ENCODE peak calls at places on chromosomes 4 and X, in ten cellular contexts. D is upper lobe of left lung; G is fibroblast of mammary gland; S is OCI-LY7; E is heart right ventricle; I is progenitor cell of endocrine pancreas; O is osteocyte; Q is brain microvascular endothelial cell; B is CD8-positive, alpha-beta T cell; N is heart left ventricle. R is an unnamed sample.

GRCh38 chrX:136889269-136889668 is 8.7 kb upstream of the RBMX start:
- DNase-seq in D (no peak), G (no peak), S (no peak), E (no peak), I (no peak), O (no peak), Q (no peak), B (no peak), N (no peak), R (no peak)

GRCh38 chrX:94435799-94436198 is 761.8 kb downstream of the FAM133A start:
- DNase-seq in D (no peak), G (no peak), S (no peak), E (no peak), I (no peak), O (no peak), Q (no peak), B (no peak), N (no peak), R (no peak)

GRCh38 chrX:16671005-16671404 is 21.0 kb downstream of the S100G start:
- DNase-seq in D (no peak), G (peak), S (peak), E (no peak), I (no peak), O (peak), Q (peak), B (no peak), N (no peak), R (no peak)

GRCh38 chr4:160835789-160836188 is 1328.0 kb downstream of the FSTL5 start:
- DNase-seq in D (no peak), G (no peak), S (no peak), E (no peak), I (no peak), O (no peak), Q (no peak), B (no peak), N (no peak), R (no peak)

GRCh38 chr4:137651128-137651527 is 118.8 kb upstream of the PCDH18 start:
- DNase-seq in D (no peak), G (peak), S (no peak), E (no peak), I (no peak), O (no peak), Q (peak), B (no peak), N (no peak), R (no peak)

GRCh38 chr4:132910226-132910748 is 238.8 kb upstream of the PCDH10 start:
- DNase-seq in D (no peak), G (no peak), S (no peak), E (no peak), I (no peak), O (no peak), Q (no peak), B (no peak), N (no peak), R (no peak)

GRCh38 chrX:65407157-65407626 is 127.4 kb downstream of the LAS1L start:
- DNase-seq in D (no peak), G (no peak), S (no peak), E (no peak), I (no peak), O (no peak), Q (no peak), B (no peak), N (no peak), R (no peak)

GRCh38 chrX:50147972-50148371 is 52.8 kb downstream of the AKAP4 start:
- DNase-seq in D (no peak), G (no peak), S (no peak), E (no peak), I (no peak), O (no peak), Q (no peak), B (no peak), N (no peak), R (no peak)

GRCh38 chr4:71029504-71029903 is 36.1 kb downstream of the DCK start:
- DNase-seq in D (no peak), G (no peak), S (no peak), E (no peak), I (no peak), O (no peak), Q (no peak), B (no peak), N (no peak), R (no peak)

GRCh38 chr4:10983885-10984284 is 299.3 kb upstream of the CLNK start:
- DNase-seq in D (no peak), G (no peak), S (no peak), E (no peak), I (no peak), O (no peak), Q (no peak), B (no peak), N (no peak), R (no peak)

GRCh38 chrX:45517090-45517973 is 316.7 kb upstream of the DIPK2B start:
- DNase-seq in D (no peak), G (peak), S (no peak), E (no peak), I (no peak), O (no peak), Q (peak), B (no peak), N (no peak), R (no peak)

GRCh38 chr4:151676301-151676700 is 84.5 kb downstream of the GATB start:
- DNase-seq in D (no peak), G (peak), S (no peak), E (no peak), I (no peak), O (no peak), Q (peak), B (no peak), N (no peak), R (no peak)

DNA sequence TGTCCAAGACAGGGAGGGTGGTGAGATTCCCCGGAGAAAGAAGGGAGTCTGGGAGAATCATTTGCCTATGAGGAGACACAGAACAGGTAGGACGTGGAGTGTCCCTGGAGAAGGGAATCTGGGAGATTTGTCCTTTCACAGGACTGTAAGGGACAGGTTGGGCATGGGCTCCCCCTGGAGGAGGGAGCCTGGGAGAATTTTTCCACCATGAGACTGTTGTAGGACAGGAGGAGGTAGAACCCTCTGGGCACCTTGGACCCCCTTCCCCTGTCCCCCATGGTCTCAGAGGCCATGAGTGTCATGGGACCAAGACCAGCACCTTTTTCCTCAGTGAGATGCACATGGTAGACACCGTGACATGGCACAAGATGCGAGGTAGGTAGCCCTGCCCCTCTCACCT is 2.8 kb downstream of the PORCN start:
- DNase-seq in D (no peak), G (no peak), S (no peak), E (no peak), I (no peak), O (no peak), Q (no peak), B (no peak), N (no peak), R (no peak)
- TF ChIP-seq CTCF in D (no peak), G (peak), S (peak), E (peak), I (peak), O (peak), Q (peak), B (no peak), N (peak), R (peak)

GRCh38 chrX:9855536-9856320 is 69.5 kb downstream of the SHROOM2 start:
- DNase-seq in D (no peak), G (no peak), S (no peak), E (no peak), I (no peak), O (no peak), Q (no peak), B (no peak), N (no peak), R (no peak)

GRCh38 chrX:9851890-9852289 is 65.7 kb downstream of the SHROOM2 start:
- DNase-seq in D (no peak), G (no peak), S (no peak), E (no peak), I (no peak), O (no peak), Q (no peak), B (no peak), N (no peak), R (no peak)

GRCh38 chrX:9856596-9856995 is 70.4 kb downstream of the SHROOM2 start:
- DNase-seq in D (no peak), G (no peak), S (no peak), E (no peak), I (no peak), O (no peak), Q (no peak), B (no peak), N (no peak), R (no peak)

GRCh38 chrX:9857575-9857974 is 71.3 kb downstream of the SHROOM2 start:
- DNase-seq in D (no peak), G (no peak), S (no peak), E (no peak), I (no peak), O (no peak), Q (no peak), B (no peak), N (no peak), R (no peak)

DNA sequence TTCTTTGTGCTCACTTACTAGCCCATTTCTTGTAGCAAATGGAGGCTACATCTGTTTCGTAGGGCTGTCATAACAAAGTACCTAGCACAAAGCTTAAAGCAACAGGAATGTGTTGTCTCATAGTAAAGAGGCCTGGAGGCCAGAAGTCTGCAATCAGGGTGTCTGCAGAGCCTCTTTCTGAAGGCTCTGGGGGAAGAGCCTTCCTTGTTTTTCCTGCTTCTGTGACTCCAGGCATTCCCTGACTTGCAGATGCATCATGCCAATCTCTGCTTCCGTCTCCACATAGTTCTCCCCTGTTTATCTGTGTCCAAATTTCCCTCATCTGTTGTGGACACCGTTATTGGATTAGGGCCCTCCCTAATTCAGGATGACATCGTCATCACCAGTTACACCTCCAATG is 67.1 kb downstream of the SHROOM2 start:
- DNase-seq in D (no peak), G (no peak), S (no peak), E (no peak), I (no peak), O (no peak), Q (no peak), B (no peak), N (no peak), R (no peak)
- TF ChIP-seq CTCF in D (no peak), G (no peak), S (no peak), E (no peak), I (no peak), O (no peak), Q (no peak), B (no peak), N (no peak), R (no peak)

GRCh38 chr4:1215347-1216075 is 33.4 kb downstream of the CTBP1 start:
- DNase-seq in D (no peak), G (peak), S (peak), E (no peak), I (no peak), O (no peak), Q (no peak), B (no peak), N (no peak), R (no peak)

GRCh38 chr4:1218892-1219552 is 29.9 kb downstream of the CTBP1 start:
- DNase-seq in D (no peak), G (no peak), S (peak), E (no peak), I (no peak), O (no peak), Q (no peak), B (no peak), N (no peak), R (no peak)

GRCh38 chr4:1217366-1217765 is 31.6 kb downstream of the CTBP1 start:
- DNase-seq in D (no peak), G (no peak), S (no peak), E (no peak), I (no peak), O (no peak), Q (no peak), B (no peak), N (no peak), R (no peak)

GRCh38 chr4:1216076-1216614 is 32.8 kb downstream of the CTBP1 start:
- DNase-seq in D (no peak), G (no peak), S (no peak), E (no peak), I (no peak), O (no peak), Q (no peak), B (no peak), N (no peak), R (no peak)

DNA sequence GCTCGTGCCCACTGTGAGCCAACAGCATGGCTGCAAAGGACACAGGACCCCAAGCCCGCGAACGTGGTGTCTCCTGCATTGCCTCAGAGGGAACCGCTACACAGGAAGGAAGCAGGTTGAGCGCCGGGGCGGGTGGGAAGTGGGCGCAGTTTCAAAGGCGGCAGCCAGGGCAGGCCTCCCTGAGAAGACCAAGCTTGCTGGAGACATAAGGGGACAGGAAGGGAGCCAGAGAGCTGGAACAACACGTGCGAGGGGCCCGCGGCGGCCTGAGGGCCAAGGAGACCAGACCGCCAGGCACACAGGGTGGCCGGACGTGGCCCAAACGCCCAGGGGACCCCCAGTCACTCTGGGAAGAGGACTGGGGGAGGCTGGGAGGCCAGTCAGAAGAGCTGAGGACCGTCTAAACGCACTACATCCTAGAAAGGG is 32.0 kb downstream of the CTBP1 start:
- DNase-seq in D (peak), G (no peak), S (peak), E (no peak), I (no peak), O (no peak), Q (no peak), B (peak), N (no peak), R (no peak)
- TF ChIP-seq CTCF in D (no peak), G (no peak), S (no peak), E (no peak), I (no peak), O (no peak), Q (no peak), B (no peak), N (no peak), R (no peak)

DNA sequence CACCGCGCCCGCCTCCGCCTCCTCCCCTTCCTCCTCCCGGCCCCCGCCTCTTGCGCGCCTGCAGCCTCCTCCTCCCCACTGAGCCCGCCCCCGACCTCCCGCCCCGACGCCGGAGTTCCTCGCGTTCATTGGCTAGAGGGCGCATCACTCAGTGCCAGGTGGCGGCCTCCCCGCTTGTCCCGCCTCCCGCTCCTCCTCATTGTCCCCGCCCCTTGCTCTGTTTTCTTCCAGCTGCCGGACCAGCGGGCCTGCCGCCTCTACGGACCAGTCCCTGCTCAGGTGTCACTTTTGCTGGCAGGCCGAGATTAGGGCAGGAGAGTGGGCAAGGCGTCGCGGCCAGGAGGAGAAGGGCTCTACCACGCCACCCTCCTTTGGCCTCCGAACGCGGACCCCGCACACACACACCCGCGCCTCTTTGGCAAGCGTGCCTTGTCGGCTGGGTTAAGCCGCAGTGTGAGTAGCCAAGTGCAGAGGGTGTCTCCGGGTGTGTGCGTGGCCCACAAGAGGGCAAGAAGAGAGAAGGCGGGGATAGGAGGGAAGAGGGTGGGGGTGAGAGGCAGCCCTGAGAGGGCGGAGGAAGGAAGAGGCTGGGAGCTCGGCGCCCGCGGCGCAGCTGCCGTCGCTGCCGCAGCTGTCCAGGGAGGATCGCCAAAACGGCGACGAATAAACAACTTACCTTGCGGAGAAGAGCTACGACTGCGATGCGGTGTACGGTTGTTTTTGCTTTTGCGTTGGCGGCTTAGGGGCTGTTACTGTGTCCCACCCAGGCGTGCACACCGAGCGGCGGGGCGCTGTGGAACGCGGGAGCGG is 436 bp upstream of the PPP3CA start:
- DNase-seq in D (peak), G (peak), S (peak), E (peak), I (peak), O (peak), Q (peak), B (peak), N (peak), R (peak)
- TF ChIP-seq CTCF in D (peak), G (no peak), S (peak), E (peak), I (no peak), O (peak), Q (no peak), B (no peak), N (no peak), R (peak)

GRCh38 chr4:106136777-106137331 is 179.2 kb downstream of the TBCK start:
- DNase-seq in D (no peak), G (no peak), S (no peak), E (no peak), I (no peak), O (no peak), Q (no peak), B (no peak), N (no peak), R (no peak)

GRCh38 chr4:106142616-106143015 is 173.4 kb downstream of the TBCK start:
- DNase-seq in D (no peak), G (no peak), S (no peak), E (no peak), I (no peak), O (no peak), Q (no peak), B (no peak), N (no peak), R (no peak)

DNA sequence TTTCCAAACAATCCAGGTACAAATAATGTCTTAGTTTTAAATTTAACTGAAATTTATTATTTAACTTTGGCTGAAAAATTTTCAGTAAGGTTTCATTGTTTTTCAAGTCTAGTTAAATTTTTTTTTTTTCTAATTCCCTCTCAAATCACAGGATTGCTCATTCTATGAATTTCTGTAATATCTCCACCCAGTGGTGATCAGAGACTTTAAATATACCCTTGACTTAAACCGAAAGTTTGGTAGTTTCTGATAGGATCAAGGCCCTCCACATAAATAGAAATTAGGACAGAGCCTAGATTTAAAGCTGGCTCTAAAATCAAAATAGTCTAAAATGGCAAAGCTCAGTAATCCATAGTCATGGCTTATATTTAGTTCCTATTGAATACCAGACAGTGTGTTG is 175.4 kb downstream of the TBCK start:
- DNase-seq in D (no peak), G (no peak), S (no peak), E (no peak), I (no peak), O (no peak), Q (no peak), B (no peak), N (no peak), R (no peak)
- TF ChIP-seq CTCF in D (no peak), G (no peak), S (no peak), E (peak), I (no peak), O (peak), Q (no peak), B (no peak), N (no peak), R (no peak)

GRCh38 chr4:186132577-186133277 is 28.2 kb downstream of the FAM149A start:
- DNase-seq in D (no peak), G (peak), S (peak), E (no peak), I (no peak), O (no peak), Q (peak), B (no peak), N (no peak), R (no peak)
- TF ChIP-seq CTCF in D (peak), G (no peak), S (peak), E (peak), I (peak), O (peak), Q (peak), B (no peak), N (no peak), R (peak)

DNA sequence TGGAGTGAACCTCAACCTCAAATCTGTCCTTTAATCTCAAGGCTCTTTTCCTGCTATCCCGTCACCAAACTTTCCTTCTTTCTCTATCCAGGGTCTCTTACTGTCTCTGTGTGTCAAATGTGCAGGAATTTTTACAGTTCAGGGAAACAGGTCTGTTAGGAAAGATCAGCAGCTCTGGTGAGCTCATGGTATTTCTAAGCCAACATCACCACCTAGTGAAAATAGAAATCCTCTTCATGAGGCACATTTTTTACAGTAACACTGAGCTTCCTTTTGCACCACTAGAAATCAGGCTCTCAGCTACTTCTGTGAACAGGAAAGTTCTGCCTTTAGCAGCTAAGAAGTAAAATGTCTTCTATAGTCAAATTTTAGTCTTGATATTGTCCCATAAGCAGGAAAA is 39.6 kb downstream of the NUDT11 start:
- DNase-seq in D (no peak), G (peak), S (peak), E (no peak), I (no peak), O (no peak), Q (no peak), B (no peak), N (no peak), R (no peak)
- TF ChIP-seq CTCF in D (no peak), G (no peak), S (peak), E (no peak), I (peak), O (no peak), Q (no peak), B (no peak), N (peak), R (peak)

DNA sequence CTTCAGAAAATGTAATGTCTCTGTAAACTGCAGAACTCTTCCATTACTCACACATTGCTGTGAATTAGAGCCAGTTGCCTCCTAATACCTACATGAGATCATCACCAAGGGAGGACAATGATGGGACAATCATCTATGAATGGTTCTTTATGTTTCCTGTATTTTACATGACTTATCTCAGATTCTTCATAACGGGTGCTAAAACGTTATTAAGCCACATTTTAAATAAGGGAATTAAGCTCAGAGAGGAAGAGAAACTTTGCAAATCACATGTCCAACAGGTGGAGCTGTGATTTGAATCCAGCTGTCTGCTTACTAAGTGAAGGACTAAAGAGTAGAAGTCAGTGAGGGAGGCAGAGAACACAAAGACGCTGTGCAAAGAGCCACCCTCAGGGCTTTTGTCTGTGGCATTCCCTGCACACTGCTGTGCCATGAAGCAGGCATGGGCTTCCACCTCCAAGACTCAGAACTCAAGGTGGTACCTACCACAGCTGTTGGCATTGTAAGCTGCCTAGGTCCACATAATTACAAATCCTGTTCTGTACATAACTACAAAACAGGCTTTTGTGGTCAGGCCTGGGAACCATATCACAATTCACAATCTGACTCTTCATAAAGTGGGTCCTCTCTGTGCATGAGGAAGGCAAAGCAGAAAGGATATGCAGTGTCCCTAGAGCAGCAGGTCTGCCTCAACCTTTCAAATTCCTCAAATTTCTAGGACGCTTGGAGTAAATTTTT is 12.8 kb downstream of the TBC1D9 start:
- DNase-seq in D (no peak), G (peak), S (peak), E (no peak), I (no peak), O (no peak), Q (no peak), B (no peak), N (no peak), R (no peak)
- TF ChIP-seq CTCF in D (no peak), G (peak), S (peak), E (peak), I (peak), O (peak), Q (peak), B (no peak), N (peak), R (peak)